ENCODE peak calls at places on chromosomes 12 and 14, in eight cellular contexts. One of them, this sample, is unnamed.

GRCh38 chr12:96497800-96498199 is 8.4 kb downstream of the CFAP54 start:
- DNase-seq in ovary: no peak
- DNase-seq in dorsolateral prefrontal cortex: no peak
- DNase-seq in colonic mucosa: no peak
- DNase-seq in AG04449: no peak
- DNase-seq in breast epithelium: no peak
- DNase-seq in skeletal muscle cell: peak
- DNase-seq in AG10803: peak
- DNase-seq in this sample: no peak

GRCh38 chr14:64680013-64680674 is 24.1 kb upstream of the PLEKHG3 start:
- DNase-seq in ovary: no peak
- DNase-seq in dorsolateral prefrontal cortex: no peak
- DNase-seq in colonic mucosa: no peak
- DNase-seq in AG04449: no peak
- DNase-seq in breast epithelium: peak
- DNase-seq in skeletal muscle cell: no peak
- DNase-seq in AG10803: peak
- DNase-seq in this sample: no peak

GRCh38 chr14:82854131-82854530 is 1320.5 kb upstream of the SEL1L start:
- DNase-seq in ovary: no peak
- DNase-seq in dorsolateral prefrontal cortex: no peak
- DNase-seq in colonic mucosa: no peak
- DNase-seq in AG04449: no peak
- DNase-seq in breast epithelium: no peak
- DNase-seq in skeletal muscle cell: no peak
- DNase-seq in AG10803: no peak
- DNase-seq in this sample: no peak

GRCh38 chr14:33386140-33386539 is 447.5 kb downstream of the NPAS3 start:
- DNase-seq in ovary: no peak
- DNase-seq in dorsolateral prefrontal cortex: no peak
- DNase-seq in colonic mucosa: no peak
- DNase-seq in AG04449: no peak
- DNase-seq in breast epithelium: no peak
- DNase-seq in skeletal muscle cell: no peak
- DNase-seq in AG10803: no peak
- DNase-seq in this sample: no peak

GRCh38 chr12:105214670-105215375 is 21.2 kb downstream of the APPL2 start:
- DNase-seq in ovary: no peak
- DNase-seq in dorsolateral prefrontal cortex: no peak
- DNase-seq in colonic mucosa: peak
- DNase-seq in AG04449: no peak
- DNase-seq in breast epithelium: peak
- DNase-seq in skeletal muscle cell: no peak
- DNase-seq in AG10803: peak
- DNase-seq in this sample: no peak

GRCh38 chr14:100907240-100907639 is 3.7 kb upstream of the RTL1 start:
- DNase-seq in ovary: no peak
- DNase-seq in dorsolateral prefrontal cortex: no peak
- DNase-seq in colonic mucosa: no peak
- DNase-seq in AG04449: no peak
- DNase-seq in breast epithelium: no peak
- DNase-seq in skeletal muscle cell: no peak
- DNase-seq in AG10803: no peak
- DNase-seq in this sample: no peak

GRCh38 chr12:6476496-6476895 is 6.0 kb upstream of the VAMP1 start:
- DNase-seq in ovary: no peak
- DNase-seq in dorsolateral prefrontal cortex: no peak
- DNase-seq in colonic mucosa: no peak
- DNase-seq in AG04449: peak
- DNase-seq in breast epithelium: peak
- DNase-seq in skeletal muscle cell: no peak
- DNase-seq in AG10803: peak
- DNase-seq in this sample: no peak

GRCh38 chr12:93964936-93965335 is 183.4 kb upstream of the PLXNC1 start:
- DNase-seq in ovary: no peak
- DNase-seq in dorsolateral prefrontal cortex: no peak
- DNase-seq in colonic mucosa: no peak
- DNase-seq in AG04449: no peak
- DNase-seq in breast epithelium: no peak
- DNase-seq in skeletal muscle cell: no peak
- DNase-seq in AG10803: no peak
- DNase-seq in this sample: no peak

GRCh38 chr12:111368291-111368683 is 608 bp downstream of the PHETA1 start:
- DNase-seq in ovary: peak
- DNase-seq in dorsolateral prefrontal cortex: no peak
- DNase-seq in colonic mucosa: peak
- DNase-seq in AG04449: no peak
- DNase-seq in breast epithelium: no peak
- DNase-seq in skeletal muscle cell: no peak
- DNase-seq in AG10803: no peak
- DNase-seq in this sample: no peak

GRCh38 chr12:110468212-110469048 is at the start of the genes FAM216A and GPN3:
- DNase-seq in ovary: peak
- DNase-seq in dorsolateral prefrontal cortex: peak
- DNase-seq in colonic mucosa: peak
- DNase-seq in AG04449: peak
- DNase-seq in breast epithelium: peak
- DNase-seq in skeletal muscle cell: peak
- DNase-seq in AG10803: peak
- DNase-seq in this sample: peak

GRCh38 chr12:79071498-79071897 is 206.9 kb downstream of the SYT1 start:
- DNase-seq in ovary: no peak
- DNase-seq in dorsolateral prefrontal cortex: no peak
- DNase-seq in colonic mucosa: no peak
- DNase-seq in AG04449: no peak
- DNase-seq in breast epithelium: no peak
- DNase-seq in skeletal muscle cell: no peak
- DNase-seq in AG10803: no peak
- DNase-seq in this sample: no peak

GRCh38 chr14:85319998-85320397 is 209.9 kb upstream of the FLRT2 start:
- DNase-seq in ovary: no peak
- DNase-seq in dorsolateral prefrontal cortex: no peak
- DNase-seq in colonic mucosa: no peak
- DNase-seq in AG04449: no peak
- DNase-seq in breast epithelium: no peak
- DNase-seq in skeletal muscle cell: peak
- DNase-seq in AG10803: no peak
- DNase-seq in this sample: no peak

GRCh38 chr12:21527451-21528180 is 1.5 kb downstream of the SPX start:
- DNase-seq in ovary: peak
- DNase-seq in dorsolateral prefrontal cortex: peak
- DNase-seq in colonic mucosa: peak
- DNase-seq in AG04449: no peak
- DNase-seq in breast epithelium: no peak
- DNase-seq in skeletal muscle cell: peak
- DNase-seq in AG10803: peak
- DNase-seq in this sample: no peak

GRCh38 chr14:68283378-68284123 is 464.0 kb downstream of the RAD51B start:
- DNase-seq in ovary: no peak
- DNase-seq in dorsolateral prefrontal cortex: no peak
- DNase-seq in colonic mucosa: no peak
- DNase-seq in AG04449: no peak
- DNase-seq in breast epithelium: no peak
- DNase-seq in skeletal muscle cell: no peak
- DNase-seq in AG10803: peak
- DNase-seq in this sample: no peak

GRCh38 chr14:68284834-68285233 is 465.3 kb downstream of the RAD51B start:
- DNase-seq in ovary: no peak
- DNase-seq in dorsolateral prefrontal cortex: no peak
- DNase-seq in colonic mucosa: no peak
- DNase-seq in AG04449: no peak
- DNase-seq in breast epithelium: no peak
- DNase-seq in skeletal muscle cell: no peak
- DNase-seq in AG10803: no peak
- DNase-seq in this sample: no peak

GRCh38 chr14:68282479-68283377 is 463.1 kb downstream of the RAD51B start:
- DNase-seq in ovary: no peak
- DNase-seq in dorsolateral prefrontal cortex: no peak
- DNase-seq in colonic mucosa: no peak
- DNase-seq in AG04449: no peak
- DNase-seq in breast epithelium: no peak
- DNase-seq in skeletal muscle cell: no peak
- DNase-seq in AG10803: no peak
- DNase-seq in this sample: no peak

GRCh38 chr14:68285421-68286179 is 466.0 kb downstream of the RAD51B start:
- DNase-seq in ovary: no peak
- DNase-seq in dorsolateral prefrontal cortex: no peak
- DNase-seq in colonic mucosa: no peak
- DNase-seq in AG04449: no peak
- DNase-seq in breast epithelium: no peak
- DNase-seq in skeletal muscle cell: no peak
- DNase-seq in AG10803: peak
- DNase-seq in this sample: no peak

DNA sequence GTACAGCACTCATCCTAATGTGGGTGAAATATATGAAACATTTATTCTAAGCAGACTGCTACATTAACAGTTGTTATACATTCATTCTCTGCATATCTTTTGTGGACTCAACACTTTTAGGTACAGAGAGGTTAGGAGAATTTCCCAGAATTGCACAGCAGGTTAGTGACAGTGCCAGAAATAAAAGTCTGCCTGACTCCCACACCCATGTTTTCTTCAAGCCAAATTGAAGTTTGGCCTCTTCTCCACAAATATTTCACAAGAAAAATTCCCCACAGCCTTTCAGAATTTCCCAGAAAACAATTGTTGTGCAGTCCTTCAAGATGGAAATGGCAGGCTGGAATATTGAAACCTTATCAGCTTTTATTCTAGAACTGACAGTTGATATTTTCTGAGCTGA is 464.8 kb downstream of the RAD51B start:
- DNase-seq in ovary: no peak
- DNase-seq in dorsolateral prefrontal cortex: no peak
- DNase-seq in colonic mucosa: no peak
- DNase-seq in AG04449: no peak
- DNase-seq in breast epithelium: no peak
- DNase-seq in skeletal muscle cell: no peak
- DNase-seq in AG10803: peak
- DNase-seq in this sample: no peak
- H3K4me3 ChIP-seq in ovary: no peak
- H3K4me3 ChIP-seq in dorsolateral prefrontal cortex: no peak
- H3K4me3 ChIP-seq in colonic mucosa: no peak
- H3K4me3 ChIP-seq in AG04449: no peak
- H3K4me3 ChIP-seq in breast epithelium: no peak
- H3K4me3 ChIP-seq in skeletal muscle cell: no peak
- H3K4me3 ChIP-seq in AG10803: no peak
- H3K4me3 ChIP-seq in this sample: no peak

DNA sequence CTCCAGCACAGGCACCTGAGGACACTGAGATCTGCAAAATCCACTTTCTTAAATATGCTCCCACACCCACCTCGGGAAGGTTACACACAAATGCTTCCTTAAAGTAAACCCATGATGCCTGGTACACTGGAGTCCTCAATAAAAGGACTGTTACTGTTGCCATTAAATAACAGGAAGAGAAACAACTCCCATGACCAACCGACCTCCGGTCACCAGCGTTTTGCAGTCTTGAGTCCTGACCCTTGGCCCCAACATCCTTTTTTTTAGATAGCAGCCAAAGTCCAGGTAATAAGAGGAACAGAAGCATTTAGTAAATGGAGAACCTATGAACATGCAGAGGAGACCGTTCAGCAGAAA is 42.4 kb downstream of the ITPK1 start:
- DNase-seq in ovary: no peak
- DNase-seq in dorsolateral prefrontal cortex: no peak
- DNase-seq in colonic mucosa: no peak
- DNase-seq in AG04449: no peak
- DNase-seq in breast epithelium: no peak
- DNase-seq in skeletal muscle cell: no peak
- DNase-seq in AG10803: no peak
- DNase-seq in this sample: no peak
- H3K4me3 ChIP-seq in ovary: no peak
- H3K4me3 ChIP-seq in dorsolateral prefrontal cortex: no peak
- H3K4me3 ChIP-seq in colonic mucosa: no peak
- H3K4me3 ChIP-seq in AG04449: no peak
- H3K4me3 ChIP-seq in breast epithelium: no peak
- H3K4me3 ChIP-seq in skeletal muscle cell: no peak
- H3K4me3 ChIP-seq in AG10803: no peak
- H3K4me3 ChIP-seq in this sample: no peak

GRCh38 chr14:69325086-69325485 is 65.1 kb downstream of the GALNT16 start:
- DNase-seq in ovary: peak
- DNase-seq in dorsolateral prefrontal cortex: no peak
- DNase-seq in colonic mucosa: no peak
- DNase-seq in AG04449: no peak
- DNase-seq in breast epithelium: no peak
- DNase-seq in skeletal muscle cell: no peak
- DNase-seq in AG10803: no peak
- DNase-seq in this sample: no peak

GRCh38 chr14:69326611-69327010 is 66.7 kb downstream of the GALNT16 start:
- DNase-seq in ovary: peak
- DNase-seq in dorsolateral prefrontal cortex: no peak
- DNase-seq in colonic mucosa: no peak
- DNase-seq in AG04449: no peak
- DNase-seq in breast epithelium: no peak
- DNase-seq in skeletal muscle cell: no peak
- DNase-seq in AG10803: no peak
- DNase-seq in this sample: no peak

GRCh38 chr14:69324341-69324931 is 64.5 kb downstream of the GALNT16 start:
- DNase-seq in ovary: peak
- DNase-seq in dorsolateral prefrontal cortex: no peak
- DNase-seq in colonic mucosa: no peak
- DNase-seq in AG04449: no peak
- DNase-seq in breast epithelium: no peak
- DNase-seq in skeletal muscle cell: no peak
- DNase-seq in AG10803: no peak
- DNase-seq in this sample: no peak

GRCh38 chr14:69327507-69327906 is 67.5 kb downstream of the GALNT16 start:
- DNase-seq in ovary: no peak
- DNase-seq in dorsolateral prefrontal cortex: no peak
- DNase-seq in colonic mucosa: no peak
- DNase-seq in AG04449: no peak
- DNase-seq in breast epithelium: no peak
- DNase-seq in skeletal muscle cell: no peak
- DNase-seq in AG10803: no peak
- DNase-seq in this sample: no peak

DNA sequence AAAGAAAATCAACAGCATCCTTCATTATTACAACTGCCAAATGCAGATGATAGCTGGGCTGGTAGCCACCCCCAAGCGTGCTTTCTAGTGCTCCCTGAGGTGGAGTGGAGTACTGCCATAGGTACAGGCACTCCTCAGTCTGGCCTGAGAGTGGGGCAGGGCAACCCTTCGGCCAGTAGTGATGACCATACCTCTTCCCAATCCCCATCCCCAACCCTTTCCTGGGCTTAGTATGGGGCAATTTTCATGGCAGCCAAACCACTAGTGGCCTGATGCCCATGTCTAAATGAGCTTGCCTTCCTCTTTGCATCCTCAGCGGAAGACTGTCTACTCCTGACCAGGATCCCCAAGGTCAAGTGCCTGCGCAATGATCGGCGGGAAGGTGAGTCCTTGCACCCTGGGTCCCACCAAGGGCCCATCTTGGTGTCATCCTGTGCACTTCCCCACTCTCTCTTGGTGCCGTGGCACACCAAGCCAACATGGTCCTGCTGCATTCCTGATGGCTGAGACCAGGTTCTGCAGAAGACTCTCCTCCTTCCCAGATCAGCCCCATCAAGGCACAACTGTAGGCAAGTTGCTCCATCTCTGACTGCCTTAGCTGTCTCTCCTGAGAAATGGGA is 65.8 kb downstream of the GALNT16 start:
- DNase-seq in ovary: peak
- DNase-seq in dorsolateral prefrontal cortex: no peak
- DNase-seq in colonic mucosa: no peak
- DNase-seq in AG04449: no peak
- DNase-seq in breast epithelium: no peak
- DNase-seq in skeletal muscle cell: no peak
- DNase-seq in AG10803: no peak
- DNase-seq in this sample: no peak
- H3K4me3 ChIP-seq in ovary: no peak
- H3K4me3 ChIP-seq in dorsolateral prefrontal cortex: no peak
- H3K4me3 ChIP-seq in colonic mucosa: no peak
- H3K4me3 ChIP-seq in AG04449: no peak
- H3K4me3 ChIP-seq in breast epithelium: no peak
- H3K4me3 ChIP-seq in skeletal muscle cell: no peak
- H3K4me3 ChIP-seq in AG10803: no peak
- H3K4me3 ChIP-seq in this sample: no peak

GRCh38 chr14:91350813-91351507 is 66.7 kb downstream of the CCDC88C start:
- DNase-seq in ovary: no peak
- DNase-seq in dorsolateral prefrontal cortex: no peak
- DNase-seq in colonic mucosa: no peak
- DNase-seq in AG04449: no peak
- DNase-seq in breast epithelium: no peak
- DNase-seq in skeletal muscle cell: no peak
- DNase-seq in AG10803: no peak
- DNase-seq in this sample: no peak
- H3K4me3 ChIP-seq in ovary: peak
- H3K4me3 ChIP-seq in dorsolateral prefrontal cortex: no peak
- H3K4me3 ChIP-seq in colonic mucosa: no peak
- H3K4me3 ChIP-seq in AG04449: no peak
- H3K4me3 ChIP-seq in breast epithelium: no peak
- H3K4me3 ChIP-seq in skeletal muscle cell: no peak
- H3K4me3 ChIP-seq in AG10803: no peak
- H3K4me3 ChIP-seq in this sample: no peak